ENCODE peak calls at places on chromosome 11, in nine cellular contexts. E, A, V, P, T, M, K, S and F are unnamed samples.

GRCh38 chr11:13550761-13551160 is 55.0 kb upstream of the PTH start:
- DNase-seq in E (no peak), A (no peak), V (no peak), P (peak), T (no peak), M (no peak), K (no peak), S (no peak), F (no peak)

GRCh38 chr11:72732329-72732728 is 19.9 kb downstream of the ARAP1 start:
- DNase-seq in E (no peak), A (no peak), V (no peak), P (no peak), T (no peak), M (no peak), K (no peak), S (no peak), F (no peak)

GRCh38 chr11:26820739-26821138 is 98.9 kb upstream of the SLC5A12 start:
- DNase-seq in E (peak), A (peak), V (no peak), P (no peak), T (peak), M (no peak), K (no peak), S (no peak), F (no peak)

GRCh38 chr11:128269466-128269865 is 317.9 kb downstream of the ETS1 start:
- DNase-seq in E (no peak), A (peak), V (no peak), P (no peak), T (no peak), M (no peak), K (no peak), S (no peak), F (no peak)

GRCh38 chr11:85725510-85726258 is 39.7 kb upstream of the CCDC89 start:
- DNase-seq in E (peak), A (peak), V (no peak), P (no peak), T (peak), M (no peak), K (no peak), S (no peak), F (no peak)

GRCh38 chr11:72602250-72602904 is 71.8 kb downstream of the PDE2A start:
- DNase-seq in E (no peak), A (no peak), V (no peak), P (no peak), T (no peak), M (no peak), K (peak), S (no peak), F (no peak)

GRCh38 chr11:15127341-15127740 is 12.6 kb downstream of the INSC start:
- DNase-seq in E (no peak), A (peak), V (no peak), P (no peak), T (peak), M (no peak), K (no peak), S (no peak), F (no peak)

GRCh38 chr11:36073411-36074203 is 129.7 kb downstream of the LDLRAD3 start:
- DNase-seq in E (peak), A (peak), V (no peak), P (no peak), T (peak), M (no peak), K (peak), S (no peak), F (peak)

GRCh38 chr11:117631336-117632090 is 165.5 kb downstream of the DSCAML1 start:
- DNase-seq in E (no peak), A (no peak), V (no peak), P (no peak), T (no peak), M (no peak), K (no peak), S (no peak), F (no peak)

GRCh38 chr11:121321614-121322243 is 29.2 kb downstream of the SC5D start:
- DNase-seq in E (no peak), A (peak), V (no peak), P (no peak), T (peak), M (no peak), K (peak), S (peak), F (peak)

GRCh38 chr11:70312401-70313357 is 42.2 kb downstream of the PPFIA1 start:
- DNase-seq in E (no peak), A (no peak), V (peak), P (no peak), T (no peak), M (no peak), K (no peak), S (no peak), F (no peak)

GRCh38 chr11:20162340-20162739 is 2.1 kb upstream of the DBX1 start:
- DNase-seq in E (no peak), A (no peak), V (no peak), P (no peak), T (no peak), M (no peak), K (no peak), S (no peak), F (no peak)

GRCh38 chr11:87198266-87198881 is 160.6 kb downstream of the TMEM135 start:
- DNase-seq in E (no peak), A (peak), V (no peak), P (no peak), T (no peak), M (no peak), K (no peak), S (no peak), F (no peak)

GRCh38 chr11:47003180-47003877 is 66.8 kb downstream of the CSTPP1 start:
- DNase-seq in E (no peak), A (peak), V (no peak), P (no peak), T (no peak), M (no peak), K (no peak), S (peak), F (no peak)